ENCODE peak calls at places on chromosomes 5 and 9, in eight cellular contexts. M, W, T, Q, R, P, A and E are unnamed samples.

GRCh38 chr5:61805101-61805500 is 473.0 kb downstream of the ZSWIM6 start:
- DNase-seq in M (no peak), T (no peak), Q (no peak), P (no peak), R (no peak), A (no peak), W (no peak), E (no peak)

GRCh38 chr5:53031695-53032096 is 42.5 kb downstream of the ITGA2 start:
- DNase-seq in M (no peak), T (no peak), W (no peak), Q (no peak), R (peak), A (peak), P (no peak), E (no peak)

GRCh38 chr5:171580506-171581265 is 161.2 kb downstream of the FGF18 start:
- DNase-seq in Q (no peak), T (no peak), P (no peak), M (no peak), A (no peak), R (no peak), W (no peak), E (no peak)

GRCh38 chr5:66861402-66861801 is 265.2 kb downstream of the MAST4 start:
- DNase-seq in W (no peak), M (no peak), P (no peak), R (no peak), T (no peak), A (no peak), Q (no peak), E (no peak)

GRCh38 chr5:5304361-5305035 is 118.0 kb upstream of the ICE1 start:
- DNase-seq in T (no peak), R (no peak), P (no peak), Q (no peak), W (no peak), M (no peak), A (peak), E (no peak)

GRCh38 chr5:98865690-98866089 is 63.1 kb downstream of the CHD1 start:
- DNase-seq in Q (no peak), M (no peak), T (no peak), R (no peak), A (no peak), W (no peak), P (no peak), E (no peak)

GRCh38 chr5:153517105-153517700 is 26.7 kb downstream of the GRIA1 start:
- DNase-seq in Q (no peak), P (no peak), T (peak), M (no peak), R (no peak), A (no peak), W (no peak), E (no peak)

GRCh38 chr9:123406691-123407536 is 50.9 kb downstream of the CRB2 start:
- DNase-seq in Q (no peak), M (no peak), T (peak), R (no peak), A (no peak), W (no peak), P (no peak), E (no peak)

GRCh38 chr9:12426198-12426864 is 266.9 kb upstream of the TYRP1 start:
- DNase-seq in R (no peak), P (no peak), A (peak), M (no peak), T (peak), Q (no peak), W (no peak), E (peak)

GRCh38 chr9:20884985-20885593 is 146.4 kb downstream of the HACD4 start:
- DNase-seq in Q (no peak), P (peak), T (peak), A (peak), W (peak), M (peak), R (peak), E (peak)

GRCh38 chr9:133619791-133620190 is 10.6 kb upstream of the FAM163B start:
- DNase-seq in A (peak), P (peak), R (peak), T (no peak), Q (no peak), M (no peak), W (peak), E (no peak)